ENCODE peak calls at places on chromosomes 6 and 20, in five cellular contexts. E is IMR-90, W is H9, I is neuronal stem cell, A is H1. S is an unnamed sample.

GRCh38 chr20:25223179-25223661 is 24.7 kb upstream of the PYGB start:
- DNase-seq in W (peak; percentile 69), E (peak; percentile 97), A (no peak), I (peak; percentile 37), S (peak; percentile 96)

GRCh38 chr20:3577366-3577765 is 85.8 kb downstream of the GFRA4 start:
- DNase-seq in A (no peak), I (no peak), W (no peak), E (no peak), S (no peak)

GRCh38 chr20:21556398-21556797 is 42.5 kb upstream of the NKX2-2 start:
- DNase-seq in I (no peak), E (no peak), A (no peak), W (no peak), S (no peak)

GRCh38 chr6:169288591-169288990 is 34.9 kb upstream of the THBS2 start:
- DNase-seq in W (no peak), I (no peak), A (no peak), E (peak; percentile 35), S (no peak)

GRCh38 chr20:48223715-48224114 is 438.4 kb upstream of the SULF2 start:
- DNase-seq in E (no peak), A (no peak), I (no peak), W (no peak), S (no peak)

GRCh38 chr20:48695255-48695654 is 132.5 kb downstream of the PREX1 start:
- DNase-seq in I (no peak), A (no peak), W (no peak), E (no peak), S (no peak)

GRCh38 chr6:7424967-7425807 is 35.6 kb downstream of the RIOK1 start:
- DNase-seq in A (peak; percentile 41), E (peak; percentile 41), I (no peak), W (no peak), S (peak; percentile 41)

GRCh38 chr6:157763129-157763893 is 59.7 kb upstream of the SNX9 start:
- DNase-seq in A (peak; percentile 65), I (no peak), W (peak; percentile 98), E (peak; percentile 65), S (peak; percentile 78)

GRCh38 chr6:1363729-1364572 is 25.4 kb upstream of the FOXF2 start:
- DNase-seq in A (no peak), W (no peak), I (no peak), E (peak; percentile 68), S (no peak)

GRCh38 chr20:13140775-13141174 is 80.3 kb upstream of the ISM1 start:
- DNase-seq in I (no peak), E (no peak), W (no peak), A (no peak), S (no peak)

GRCh38 chr6:131688286-131688685 is 12.9 kb downstream of the OR2A4 start:
- DNase-seq in W (no peak), I (no peak), A (no peak), E (no peak), S (no peak)

GRCh38 chr6:87589693-87590416 is at the start of the genes ORC3 and RARS2:
- DNase-seq in A (peak; percentile 96), E (peak; percentile 92), W (peak; percentile 96), I (peak; percentile 93), S (peak; percentile 96)

GRCh38 chr6:30683137-30683979 is 3.1 kb downstream of the PPP1R18 start:
- DNase-seq in E (no peak), I (no peak), W (no peak), A (no peak), S (peak; percentile 38)

GRCh38 chr20:57560554-57561355 is at the start of gene PCK1:
- DNase-seq in W (no peak), A (no peak), I (no peak), E (peak; percentile 1), S (no peak)

GRCh38 chr20:47515843-47516242 is 14.2 kb downstream of the NCOA3 start:
- DNase-seq in E (no peak), W (no peak), I (no peak), A (no peak), S (no peak)

GRCh38 chr6:70222350-70222749 is 80.5 kb downstream of the COL9A1 start:
- DNase-seq in I (no peak), E (no peak), A (no peak), W (no peak), S (no peak)
- H3K14ac ChIP-seq in I (no peak overlapping the region), E (no peak overlapping the region), A (no peak overlapping the region), W (no peak overlapping the region), S (no peak overlapping the region)

GRCh38 chr20:35511814-35512420 is 17.5 kb downstream of the C20orf173 start:
- DNase-seq in E (peak; percentile 47), W (peak; percentile 37), A (no peak), I (peak; percentile 8), S (peak; percentile 59)

GRCh38 chr20:35506872-35507638 is 22.4 kb downstream of the C20orf173 start:
- DNase-seq in A (no peak), W (no peak), E (peak; percentile 40), I (no peak), S (peak; percentile 38)

GRCh38 chr20:35510946-35511735 is 18.3 kb downstream of the C20orf173 start:
- DNase-seq in I (no peak), E (no peak), W (no peak), A (no peak), S (peak; percentile 41)

GRCh38 chr20:35506179-35506578 is 23.3 kb downstream of the C20orf173 start:
- DNase-seq in A (no peak), E (no peak), W (no peak), I (no peak), S (no peak)

GRCh38 chr20:35508493-35509218 is 20.8 kb downstream of the C20orf173 start:
- DNase-seq in W (no peak), I (no peak), A (no peak), E (no peak), S (no peak)
- H3K18ac ChIP-seq in W (no peak overlapping the region), I (no peak overlapping the region), A (no peak overlapping the region), E (no peak overlapping the region), S (no peak overlapping the region)

GRCh38 chr20:1588869-1589460 is 30.8 kb downstream of the SIRPB1 start:
- DNase-seq in E (no peak), W (no peak), A (no peak), I (no peak), S (no peak)
- H4K8ac ChIP-seq in E (no peak overlapping the region), W (no peak overlapping the region), A (no peak overlapping the region), I (no peak overlapping the region), S (no peak overlapping the region)

GRCh38 chr6:106631356-106631755 is 2.0 kb downstream of the QRSL1 start:
- DNase-seq in A (no peak), W (no peak), I (no peak), E (peak; percentile 13), S (no peak)

GRCh38 chr6:106628658-106629102 is 618 bp downstream of the RTN4IP1 start:
- DNase-seq in W (no peak), E (peak; percentile 16), I (no peak), A (no peak), S (no peak)

GRCh38 chr6:106629859-106630163 is 433 bp downstream of the QRSL1 start:
- DNase-seq in I (no peak), A (no peak), E (no peak), W (no peak), S (no peak)

GRCh38 chr6:106630366-106630765 is 988 bp downstream of the QRSL1 start:
- DNase-seq in W (no peak), E (no peak), I (no peak), A (no peak), S (no peak)

DNA sequence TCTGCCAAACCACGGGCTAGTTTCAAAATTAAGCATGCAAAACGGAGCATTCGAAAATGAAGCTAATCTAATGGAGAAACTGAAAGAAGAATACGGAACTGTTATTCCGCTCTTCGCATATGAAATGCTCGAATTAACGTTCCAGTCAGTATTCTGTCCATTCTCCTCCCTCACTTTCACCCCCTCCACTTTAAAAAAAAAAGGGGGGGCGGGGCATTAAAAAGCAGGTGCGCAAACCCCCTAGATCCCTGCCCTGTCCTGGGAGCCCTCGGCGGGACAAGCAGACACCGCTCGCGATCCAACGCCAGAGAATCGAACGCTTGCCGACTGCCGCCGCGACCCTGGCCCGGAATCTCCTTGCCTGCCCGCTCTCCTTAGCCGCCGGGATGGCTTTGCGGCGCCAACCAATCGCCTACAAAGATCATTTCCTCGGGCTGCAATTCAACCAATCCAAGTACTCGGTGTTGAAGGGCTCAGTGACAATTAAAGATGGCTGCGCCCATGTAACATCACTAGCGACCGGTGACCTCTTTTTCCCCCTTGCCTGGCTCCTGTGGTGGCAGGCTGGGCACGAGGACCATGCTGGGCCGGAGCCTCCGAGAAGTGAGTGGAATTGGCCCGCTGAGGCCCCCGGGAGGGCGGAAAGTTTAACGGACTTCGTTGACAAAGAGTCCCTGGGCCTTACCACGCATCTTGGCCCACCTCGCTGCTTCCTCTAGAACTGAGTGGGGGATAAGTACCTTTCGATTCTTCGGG is at the start of the genes QRSL1 and RTN4IP1:
- DNase-seq in I (peak; percentile 93), W (peak; percentile 92), E (peak; percentile 92), A (peak; percentile 88), S (peak; percentile 95)
- H3K14ac ChIP-seq in I (no peak within 1 kb of the TSS), W (peak within 1 kb of the TSS; percentile 79), E (peak within 1 kb of the TSS; percentile 96), A (no peak within 1 kb of the TSS), S (no peak within 1 kb of the TSS)

DNA sequence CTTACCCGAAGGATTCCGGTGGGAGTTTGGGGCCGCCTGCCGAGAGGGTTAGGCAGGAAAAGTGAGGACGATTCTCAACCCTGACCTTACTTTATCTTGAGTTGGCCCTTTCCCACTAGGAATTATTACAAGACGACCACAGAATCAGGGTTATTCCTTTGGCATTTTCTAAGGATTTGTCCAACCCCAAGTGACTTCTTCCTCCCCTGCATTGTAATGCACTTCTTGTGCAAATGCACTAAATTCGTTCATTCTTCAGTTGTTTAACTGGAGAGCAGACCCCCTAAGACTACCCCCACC is 411 bp upstream of the TMEM217 start:
- DNase-seq in A (no peak), E (no peak), W (no peak), I (no peak), S (no peak)
- H3K18ac ChIP-seq in A (peak overlapping the region; percentile 51), E (peak overlapping the region; percentile 32), W (no peak overlapping the region), I (no peak overlapping the region), S (no peak overlapping the region)

GRCh38 chr20:58851969-58852458 is 502 bp upstream of the GNAS start:
- DNase-seq in E (no peak), I (no peak), A (no peak), W (no peak), S (no peak)

GRCh38 chr20:58851221-58851968 is 693 bp upstream of the GNAS-AS1 start:
- DNase-seq in W (peak; percentile 68), A (peak; percentile 71), E (no peak), I (no peak), S (no peak)

GRCh38 chr20:58852559-58853271 is at the start of gene GNAS:
- DNase-seq in W (peak; percentile 86), I (peak; percentile 72), E (peak; percentile 60), A (peak; percentile 86), S (peak; percentile 72)

GRCh38 chr20:58853466-58853865 is 950 bp downstream of the GNAS start:
- DNase-seq in A (no peak), I (no peak), W (no peak), E (no peak), S (no peak)

GRCh38 chr20:58850693-58851174 is at the start of gene GNAS-AS1:
- DNase-seq in W (peak; percentile 93), I (peak; percentile 78), E (peak; percentile 87), A (peak; percentile 96), S (peak; percentile 89)
- H4K8ac ChIP-seq in W (no peak within 1 kb of the TSS), I (no peak within 1 kb of the TSS), E (peak within 1 kb of the TSS; percentile 76), A (peak within 1 kb of the TSS; percentile 92), S (peak within 1 kb of the TSS; percentile 66)